ENCODE peak calls at places on chromosomes 3 and 15, in ten cellular contexts. T is glutamatergic neuron; Q is RWPE1; F is activated CD4-positive, alpha-beta T cell treated with anti-CD3 and anti-CD28 coated beads, Interleukin-2, amount 10 ng/mL, durations not matched to agents 7 days and 5 days; I is stimulated activated CD4-positive, alpha-beta T cell treated with anti-CD3 and anti-CD28 coated beads, Interleukin-2, amount 100 ng/mL, for 48 hours; Y is effector memory CD4-positive, alpha-beta T cell; J is stimulated activated CD8-positive, alpha-beta memory T cell treated with anti-CD3 and anti-CD28 coated beads, Interleukin-15, amount 100 ng/mL, for 4 hours; U is pancreas; P is central memory CD4-positive, alpha-beta T cell; R is HFFc6. G is an unnamed sample.

GRCh38 chr3:170953736-170954135 is 45.3 kb upstream of the EIF5A2 start:
- DNase-seq in T (no peak), Q (no peak), F (no peak), I (no peak), Y (no peak), J (no peak), U (no peak), P (no peak), R (no peak), G (no peak)

GRCh38 chr15:94206463-94207167 is 24.7 kb upstream of the MCTP2 start:
- DNase-seq in T (no peak), Q (peak; percentile 8), F (peak; percentile 66), I (peak; percentile 21), Y (no peak), J (no peak), U (no peak), P (no peak), R (peak; percentile 92), G (no peak)

GRCh38 chr3:14379842-14380241 is 22.6 kb upstream of the SLC6A6 start:
- DNase-seq in T (no peak), Q (no peak), F (no peak), I (no peak), Y (no peak), J (no peak), U (no peak), P (no peak), R (no peak), G (no peak)

GRCh38 chr3:46849686-46850467 is 13.4 kb downstream of the MYL3 start:
- DNase-seq in T (peak; percentile 12), Q (no peak), F (no peak), I (no peak), Y (no peak), J (no peak), U (no peak), P (no peak), R (no peak), G (no peak)

GRCh38 chr3:126413693-126414080 is 19.0 kb downstream of the CFAP100 start:
- DNase-seq in T (no peak), Q (no peak), F (no peak), I (no peak), Y (no peak), J (no peak), U (peak; percentile 2), P (no peak), R (no peak), G (no peak)

GRCh38 chr15:26661727-26662126 is 111.1 kb downstream of the GABRB3 start:
- DNase-seq in T (no peak), Q (no peak), F (no peak), I (no peak), Y (no peak), J (no peak), U (no peak), P (no peak), R (peak; percentile 48), G (no peak)

GRCh38 chr15:70093481-70094309 is 4.0 kb downstream of the TLE3 start:
- DNase-seq in T (no peak), Q (no peak), F (no peak), I (no peak), Y (no peak), J (no peak), U (peak; percentile 68), P (no peak), R (no peak), G (no peak)

GRCh38 chr3:106379251-106379750 is 510.5 kb upstream of the CBLB start:
- DNase-seq in T (no peak), Q (no peak), F (no peak), I (no peak), Y (no peak), J (no peak), U (no peak), P (no peak), R (no peak), G (no peak)

GRCh38 chr3:190968616-190969015 is 106.1 kb upstream of the GMNC start:
- DNase-seq in T (no peak), Q (no peak), F (no peak), I (no peak), Y (no peak), J (no peak), U (no peak), P (no peak), R (no peak), G (no peak)

GRCh38 chr3:108345492-108346205 is 49.3 kb downstream of the HHLA2 start:
- DNase-seq in T (no peak), Q (no peak), F (no peak), I (no peak), Y (no peak), J (no peak), U (peak; percentile 85), P (no peak), R (no peak), G (no peak)

GRCh38 chr3:115381573-115381912 is 234.5 kb upstream of the ZBTB20 start:
- DNase-seq in T (no peak), Q (no peak), F (no peak), I (no peak), Y (no peak), J (no peak), U (no peak), P (no peak), R (no peak), G (no peak)

GRCh38 chr15:83503595-83504364 is 56.6 kb downstream of the SH3GL3 start:
- DNase-seq in T (no peak), Q (no peak), F (no peak), I (no peak), Y (no peak), J (no peak), U (no peak), P (no peak), R (no peak), G (no peak)

GRCh38 chr3:70861234-70861633 is 548.8 kb upstream of the MDFIC2 start:
- DNase-seq in T (no peak), Q (no peak), F (no peak), I (no peak), Y (no peak), J (no peak), U (no peak), P (no peak), R (peak; percentile 70), G (no peak)

GRCh38 chr15:52228928-52229327 is 37.7 kb upstream of the GNB5 start:
- DNase-seq in T (no peak), Q (peak; percentile 85), F (no peak), I (no peak), Y (no peak), J (no peak), U (peak; percentile 69), P (no peak), R (no peak), G (no peak)

GRCh38 chr3:71998995-71999673 is 214.2 kb upstream of the PROK2 start:
- DNase-seq in T (no peak), Q (peak; percentile 36), F (no peak), I (no peak), Y (no peak), J (no peak), U (no peak), P (no peak), R (peak; percentile 96), G (no peak)

GRCh38 chr15:25832158-25832557 is 31.0 kb downstream of the ATP10A start:
- DNase-seq in T (no peak), Q (no peak), F (no peak), I (peak; percentile 13), Y (no peak), J (no peak), U (no peak), P (no peak), R (no peak), G (no peak)